ENCODE peak calls at places on chromosomes 6 and 20, in seven cellular contexts. H, A, U, B, C, E and Q are unnamed samples. For H3K4me1, the result is how much of the 10 kb centered on the place peaks cover.

GRCh38 chr20:10984294-10984693 is 310.5 kb upstream of the JAG1 start:
- DNase-seq in H (no peak), U (no peak), A (no peak), C (no peak), B (no peak), E (no peak), Q (no peak)

GRCh38 chr6:30518505-30518850 is 29.2 kb downstream of the HLA-E start:
- DNase-seq in E (no peak), B (no peak), U (no peak), H (no peak), A (no peak), C (no peak), Q (no peak)

GRCh38 chr6:107805504-107805903 is 18.6 kb downstream of the SCML4 start:
- DNase-seq in E (no peak), A (no peak), B (no peak), H (no peak), C (no peak), U (no peak), Q (no peak)

GRCh38 chr20:33005132-33005566 is 916 bp upstream of the SUN5 start:
- DNase-seq in A (peak), E (no peak), H (no peak), C (no peak), B (peak), U (no peak), Q (peak)

GRCh38 chr6:30684386-30685156 is 1.9 kb downstream of the PPP1R18 start:
- DNase-seq in B (peak), A (no peak), C (no peak), H (peak), U (no peak), E (no peak), Q (peak)

GRCh38 chr20:10978019-10978702 is 304.4 kb upstream of the JAG1 start:
- DNase-seq in A (no peak), U (no peak), E (no peak), H (no peak), C (no peak), B (no peak), Q (no peak)

GRCh38 chr20:62832212-62832922 is 15.5 kb downstream of the COL9A3 start:
- DNase-seq in B (no peak), H (no peak), E (no peak), C (no peak), U (no peak), A (peak), Q (peak)

GRCh38 chr6:155389130-155389529 is 66.5 kb downstream of the NOX3 start:
- DNase-seq in C (no peak), H (no peak), U (no peak), B (peak), E (no peak), A (no peak), Q (no peak)

GRCh38 chr20:36391456-36391855 is 85.3 kb downstream of the DLGAP4 start:
- DNase-seq in B (no peak), A (peak), C (no peak), U (no peak), E (no peak), H (peak), Q (peak)

GRCh38 chr6:123668965-123669591 is 32.3 kb upstream of the TRDN start:
- DNase-seq in E (no peak), B (no peak), H (no peak), C (no peak), U (no peak), A (no peak), Q (no peak)

GRCh38 chr6:27894839-27895762 is 17.1 kb downstream of the OR2B2 start:
- DNase-seq in U (peak), H (peak), A (peak), B (peak), E (peak), C (no peak), Q (peak)

GRCh38 chr6:1868561-1869261 is 259.0 kb downstream of the FOXC1 start:
- DNase-seq in B (no peak), U (no peak), C (no peak), A (no peak), H (no peak), E (no peak), Q (no peak)

GRCh38 chr6:3195695-3196497 is 31.6 kb downstream of the TUBB2B start:
- DNase-seq in H (no peak), A (peak), U (no peak), E (no peak), B (no peak), C (peak), Q (peak)

GRCh38 chr6:161261325-161261724 is 12.5 kb downstream of the AGPAT4 start:
- DNase-seq in C (no peak), H (no peak), B (peak), E (no peak), U (peak), A (no peak), Q (no peak)

GRCh38 chr20:57991211-57991841 is 237.1 kb downstream of the ANKRD60 start:
- DNase-seq in U (peak), B (no peak), E (no peak), A (no peak), C (no peak), H (no peak), Q (peak)

GRCh38 chr20:36367907-36368306 is 61.8 kb downstream of the DLGAP4 start:
- DNase-seq in B (no peak), A (no peak), E (no peak), U (no peak), C (no peak), H (no peak), Q (no peak)

GRCh38 chr6:88952065-88952704 is 11.2 kb downstream of the RNGTT start:
- DNase-seq in A (no peak), C (no peak), H (peak), B (peak), U (no peak), E (no peak), Q (no peak)

GRCh38 chr6:123808556-123808955 is 4.9 kb downstream of the NKAIN2 start:
- DNase-seq in C (no peak), B (no peak), H (no peak), A (no peak), U (no peak), E (no peak), Q (no peak)

GRCh38 chr6:70299456-70299855 is 3.4 kb downstream of the COL9A1 start:
- DNase-seq in A (no peak), B (peak), U (no peak), C (no peak), H (peak), E (no peak), Q (peak)

GRCh38 chr6:13194852-13195251 is 133.5 kb downstream of the TBC1D7 start:
- DNase-seq in U (peak), A (peak), B (peak), E (no peak), H (peak), C (no peak), Q (peak)

GRCh38 chr20:58656825-58657224 is 5.7 kb downstream of the STX16 start:
- DNase-seq in E (no peak), B (no peak), U (no peak), A (no peak), C (no peak), H (no peak), Q (no peak)

GRCh38 chr6:134477991-134478635 is 160.2 kb upstream of the SGK1 start:
- DNase-seq in B (peak), U (no peak), E (no peak), C (no peak), A (no peak), H (no peak), Q (no peak)

GRCh38 chr20:32052090-32052791 is at the start of gene HCK:
- DNase-seq in A (no peak), H (no peak), E (no peak), C (peak), B (no peak), U (no peak), Q (no peak)

GRCh38 chr6:117547688-117548621 is 54.4 kb downstream of the GOPC start:
- DNase-seq in U (no peak), C (no peak), A (peak), B (peak), E (no peak), H (peak), Q (no peak)

GRCh38 chr6:45640081-45640491 is 262.4 kb upstream of the SUPT3H start:
- DNase-seq in E (no peak), H (no peak), B (peak), C (no peak), A (no peak), U (peak), Q (no peak)

GRCh38 chr6:110949679-110950285 is 8.7 kb upstream of the GTF3C6 start:
- DNase-seq in H (peak), E (no peak), A (no peak), B (peak), C (no peak), U (no peak), Q (no peak)

GRCh38 chr20:61803903-61804804 is 261.5 kb downstream of the TAF4 start:
- DNase-seq in E (no peak), U (no peak), A (no peak), C (no peak), B (peak), H (no peak), Q (peak)

GRCh38 chr6:1797801-1798200 is 188.1 kb downstream of the FOXC1 start:
- DNase-seq in B (peak), E (no peak), H (peak), U (no peak), C (no peak), A (no peak), Q (no peak)

GRCh38 chr6:155177369-155177961 is 86.3 kb upstream of the CLDN20 start:
- DNase-seq in U (peak), C (no peak), H (peak), E (peak), B (peak), A (no peak), Q (peak)

GRCh38 chr20:57666834-57667157 is 43.0 kb downstream of the PMEPA1 start:
- DNase-seq in C (no peak), H (no peak), E (no peak), B (no peak), U (no peak), A (no peak), Q (no peak)

GRCh38 chr20:59402697-59403096 is 102.3 kb downstream of the EDN3 start:
- DNase-seq in H (no peak), C (no peak), A (no peak), U (no peak), E (no peak), B (no peak), Q (peak)

GRCh38 chr6:25441658-25442276 is 162.6 kb downstream of the CARMIL1 start:
- DNase-seq in H (no peak), C (no peak), B (no peak), U (no peak), A (no peak), E (no peak), Q (no peak)

GRCh38 chr6:43941174-43941573 is 171.2 kb downstream of the VEGFA start:
- DNase-seq in B (no peak), U (no peak), C (no peak), H (no peak), A (peak), E (no peak), Q (no peak)

GRCh38 chr6:10297825-10298224 is 117.0 kb downstream of the TFAP2A start:
- DNase-seq in U (no peak), C (no peak), E (no peak), H (peak), A (no peak), B (peak), Q (no peak)
- H3K4ac ChIP-seq in U (no peak), C (no peak), E (no peak), H (no peak), A (no peak), B (no peak), Q (no peak)

GRCh38 chr6:135936606-135937005 is 85.1 kb downstream of the PDE7B start:
- DNase-seq in A (no peak), H (peak), C (no peak), U (peak), E (no peak), B (peak), Q (no peak)
- H3K4me1 ChIP-seq in A (under half), H (under half), C (under half), U (under half), E (under half), B (under half), Q (under half)

GRCh38 chr20:22944062-22944461 is 91.0 kb upstream of the SSTR4 start:
- DNase-seq in B (no peak), E (no peak), U (no peak), H (no peak), C (no peak), A (no peak), Q (no peak)
- H3K4ac ChIP-seq in B (no peak), E (no peak), U (no peak), H (no peak), C (no peak), A (no peak), Q (no peak)

GRCh38 chr6:139135578-139136545 is 982 bp downstream of the HECA start:
- DNase-seq in E (no peak), A (no peak), C (peak), H (peak), B (peak), U (peak), Q (peak)
- H3K4me1 ChIP-seq in E (under half), A (under half), C (under half), H (under half), B (under half), U (under half), Q (under half)

GRCh38 chr6:113750148-113750547 is 107.0 kb upstream of the MARCKS start:
- DNase-seq in A (no peak), C (no peak), H (no peak), E (no peak), B (no peak), U (no peak), Q (no peak)
- H3K4ac ChIP-seq in A (no peak), C (no peak), H (no peak), E (no peak), B (no peak), U (no peak), Q (no peak)

DNA sequence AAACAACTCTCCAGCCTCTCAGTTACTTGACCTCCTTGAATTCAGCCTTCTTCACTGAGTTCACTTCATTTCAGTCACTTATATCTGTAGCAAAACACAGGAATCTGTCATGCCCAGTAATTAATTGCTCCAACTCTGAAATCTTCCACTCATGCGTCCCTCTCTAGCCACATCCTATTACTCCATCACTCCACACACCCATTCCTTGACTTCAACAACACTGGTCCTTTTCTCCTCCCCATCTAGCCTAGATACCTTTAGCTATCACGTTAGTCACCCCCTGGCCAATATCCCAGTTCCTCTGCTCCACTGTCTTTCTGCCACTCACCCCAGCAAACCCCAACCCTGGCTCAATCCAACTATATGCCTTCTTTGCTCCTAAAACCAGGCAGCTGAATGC is 7.7 kb downstream of the ZHX3 start:
- DNase-seq in U (no peak), B (peak), H (peak), A (no peak), C (no peak), E (no peak), Q (no peak)
- H3K4me1 ChIP-seq in U (under half), B (under half), H (under half), A (under half), C (under half), E (under half), Q (under half)

GRCh38 chr6:146359123-146359522 is 184.5 kb upstream of the RAB32 start:
- DNase-seq in H (no peak), E (no peak), U (no peak), B (no peak), A (no peak), C (no peak), Q (no peak)

GRCh38 chr6:146364816-146365594 is 178.6 kb upstream of the RAB32 start:
- DNase-seq in U (no peak), B (no peak), E (no peak), A (no peak), C (no peak), H (no peak), Q (no peak)

GRCh38 chr6:146363838-146364607 is 179.6 kb upstream of the RAB32 start:
- DNase-seq in B (no peak), C (no peak), E (no peak), U (no peak), A (no peak), H (no peak), Q (peak)

GRCh38 chr6:146358341-146359046 is 185.1 kb upstream of the RAB32 start:
- DNase-seq in A (no peak), U (no peak), B (no peak), H (peak), C (no peak), E (no peak), Q (peak)

GRCh38 chr6:146361367-146361924 is 182.2 kb upstream of the RAB32 start:
- DNase-seq in E (no peak), C (no peak), H (no peak), B (no peak), U (no peak), A (no peak), Q (no peak)
- H3K4ac ChIP-seq in E (no peak), C (no peak), H (no peak), B (no peak), U (no peak), A (no peak), Q (peak)